ENCODE peak calls at places on chromosomes 11 and 22, in four cellular contexts. B is neuronal stem cell, E is PC-3, V is H9. K is an unnamed sample. For H3K4me1, the result is how much of the 10 kb centered on the place peaks cover.

GRCh38 chr11:116648229-116649174 is 124.3 kb downstream of the BUD13 start:
- DNase-seq in E (no peak), V (peak), B (no peak), K (no peak)

GRCh38 chr11:6194065-6194581 is 4.9 kb upstream of the OR52W1 start:
- DNase-seq in B (no peak), E (no peak), V (no peak), K (no peak)

GRCh38 chr11:63985812-63986155 is 454 bp upstream of the OTUB1 start:
- DNase-seq in B (no peak), V (no peak), E (no peak), K (no peak)

GRCh38 chr11:102940714-102941588 is 14.6 kb downstream of the MMP13 start:
- DNase-seq in E (peak), B (peak), V (peak), K (peak)

GRCh38 chr22:19117111-19117512 is 5.1 kb downstream of the DGCR2 start:
- DNase-seq in V (no peak), E (no peak), B (no peak), K (peak)

GRCh38 chr11:131204984-131205383 is 165.4 kb upstream of the NTM start:
- DNase-seq in V (no peak), E (no peak), B (no peak), K (no peak)

GRCh38 chr11:72243567-72244316 is at the start of gene PHOX2A:
- DNase-seq in E (no peak), V (peak), B (no peak), K (no peak)

GRCh38 chr11:71223081-71223405 is 29.3 kb downstream of the SHANK2 start:
- DNase-seq in V (no peak), B (no peak), E (no peak), K (no peak)

GRCh38 chr11:93921695-93922468 is 71.5 kb upstream of the VSTM5 start:
- DNase-seq in E (peak), B (peak), V (peak), K (peak)

GRCh38 chr22:37503183-37503683 is 16.0 kb downstream of the CARD10 start:
- DNase-seq in B (no peak), V (no peak), E (no peak), K (no peak)

GRCh38 chr11:21625982-21626381 is 566.9 kb upstream of the ANO5 start:
- DNase-seq in E (no peak), V (no peak), B (no peak), K (no peak)

GRCh38 chr22:50131894-50132293 is 38.6 kb upstream of the PANX2 start:
- DNase-seq in E (no peak), B (no peak), V (no peak), K (no peak)

GRCh38 chr11:122215244-122215992 is 99.4 kb upstream of the BLID start:
- DNase-seq in E (peak), V (peak), B (peak), K (peak)

GRCh38 chr11:32312865-32313403 is 122.4 kb downstream of the WT1 start:
- DNase-seq in B (no peak), E (peak), V (peak), K (peak)

GRCh38 chr11:76166314-76166713 is 40.0 kb downstream of the WNT11 start:
- DNase-seq in E (no peak), B (no peak), V (no peak), K (no peak)

GRCh38 chr11:119361056-119361787 is 14.7 kb upstream of the MFRP start:
- DNase-seq in E (peak), V (peak), B (peak), K (peak)

GRCh38 chr11:47961383-47961782 is 19.0 kb upstream of the PTPRJ start:
- DNase-seq in V (peak), E (no peak), B (no peak), K (no peak)

GRCh38 chr11:47378011-47378835 is at the start of gene SPI1:
- DNase-seq in V (no peak), E (no peak), B (no peak), K (no peak)

GRCh38 chr11:19344661-19345518 is 104.1 kb upstream of the E2F8 start:
- DNase-seq in B (peak), V (peak), E (peak), K (peak)

GRCh38 chr11:62919476-62919875 is 1.7 kb downstream of the CHRM1 start:
- DNase-seq in B (no peak), V (no peak), E (no peak), K (no peak)

GRCh38 chr11:93756748-93757147 is 15.3 kb downstream of the C11orf54 start:
- DNase-seq in E (no peak), V (no peak), B (no peak), K (no peak)

GRCh38 chr11:44680982-44681597 is 45.7 kb upstream of the TSPAN18 start:
- DNase-seq in B (no peak), V (peak), E (peak), K (peak)

GRCh38 chr11:7072401-7073028 is 16.3 kb upstream of the RBMXL2 start:
- DNase-seq in V (no peak), E (no peak), B (no peak), K (peak)

GRCh38 chr11:128686745-128687177 is 7.1 kb upstream of the FLI1 start:
- DNase-seq in V (peak), B (no peak), E (peak), K (peak)

GRCh38 chr11:5808500-5809121 is at the start of gene OR52N2:
- DNase-seq in E (peak), B (peak), V (peak), K (peak)

GRCh38 chr11:63537293-63538101 is 889 bp downstream of the PLAAT4 start:
- DNase-seq in V (no peak), B (no peak), E (no peak), K (no peak)

GRCh38 chr11:116696381-116696941 is 76.3 kb downstream of the BUD13 start:
- DNase-seq in E (peak), B (no peak), V (peak), K (no peak)

GRCh38 chr11:8597182-8597581 is 3.2 kb upstream of the STK33 start:
- DNase-seq in V (no peak), B (no peak), E (peak), K (no peak)

GRCh38 chr22:46528121-46528610 is 9.3 kb downstream of the CELSR1 start:
- DNase-seq in B (no peak), E (peak), V (no peak), K (peak)

GRCh38 chr11:61701298-61701993 is 21.3 kb downstream of the DAGLA start:
- DNase-seq in E (peak), B (no peak), V (peak), K (no peak)
- H3K4me1 ChIP-seq in E (half or more), B (under half), V (under half), K (under half)

GRCh38 chr11:29256580-29256979 is 760.2 kb downstream of the KCNA4 start:
- DNase-seq in V (no peak), E (no peak), B (no peak), K (no peak)

GRCh38 chr11:29249713-29250112 is 767.1 kb downstream of the KCNA4 start:
- DNase-seq in V (no peak), E (no peak), B (no peak), K (no peak)

GRCh38 chr11:29255401-29255800 is 761.4 kb downstream of the KCNA4 start:
- DNase-seq in V (no peak), B (no peak), E (no peak), K (no peak)

DNA sequence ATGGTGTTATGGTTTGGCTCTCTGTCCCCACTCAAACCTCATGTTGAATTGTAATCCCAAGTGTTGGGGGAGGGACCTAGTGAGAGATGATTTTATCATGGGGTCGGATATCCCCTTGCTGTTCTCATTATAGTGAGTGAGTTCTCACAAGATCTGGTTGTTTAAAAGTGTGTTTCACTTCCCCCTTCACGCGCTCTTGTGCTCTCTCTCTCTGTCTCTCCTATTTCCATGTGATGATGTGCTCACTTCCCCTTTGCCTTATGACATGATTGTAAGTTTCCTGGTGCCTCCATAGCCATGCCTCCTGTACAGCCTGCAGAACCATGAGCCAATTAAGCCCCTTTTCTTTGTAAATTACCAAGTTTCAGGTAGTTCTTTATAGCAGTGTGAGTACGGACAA is 765.1 kb downstream of the KCNA4 start:
- DNase-seq in E (no peak), V (no peak), B (no peak), K (no peak)
- H3K4me2 ChIP-seq in E (no peak), V (no peak), B (no peak), K (no peak)

DNA sequence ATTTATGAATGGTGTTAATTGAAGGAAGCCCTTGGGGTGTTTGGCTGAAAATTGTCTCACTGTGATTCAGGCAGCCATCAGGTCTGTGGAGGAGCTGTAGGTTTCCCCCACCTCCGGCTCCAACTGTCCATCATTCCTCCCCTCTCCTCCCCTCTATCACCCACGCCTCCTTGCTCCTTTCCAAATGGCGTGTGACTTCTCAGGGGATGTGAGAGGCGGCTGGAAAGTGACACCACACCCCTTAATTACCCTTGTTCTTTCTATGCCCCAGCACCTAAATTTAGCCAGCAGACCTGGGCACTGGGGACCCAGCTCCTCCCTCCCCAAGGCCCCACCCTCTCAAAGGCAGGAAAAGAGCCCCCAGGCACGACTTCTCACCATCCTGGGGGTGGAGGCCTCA is 38.1 kb upstream of the SYT7 start:
- DNase-seq in E (no peak), B (no peak), V (no peak), K (no peak)
- H3K27ac ChIP-seq in E (no peak), B (no peak), V (no peak), K (no peak)

GRCh38 chr22:30970356-30970746 is 1.3 kb downstream of the TUG1 start:
- DNase-seq in B (no peak), E (no peak), V (no peak), K (no peak)
- H3K4me1 ChIP-seq in B (under half), E (under half), V (under half), K (under half)

GRCh38 chr22:23226497-23226850 is 46.2 kb downstream of the BCR start:
- DNase-seq in B (no peak), V (no peak), E (peak), K (no peak)
- H3K4me2 ChIP-seq in B (no peak), V (no peak), E (peak), K (no peak)

DNA sequence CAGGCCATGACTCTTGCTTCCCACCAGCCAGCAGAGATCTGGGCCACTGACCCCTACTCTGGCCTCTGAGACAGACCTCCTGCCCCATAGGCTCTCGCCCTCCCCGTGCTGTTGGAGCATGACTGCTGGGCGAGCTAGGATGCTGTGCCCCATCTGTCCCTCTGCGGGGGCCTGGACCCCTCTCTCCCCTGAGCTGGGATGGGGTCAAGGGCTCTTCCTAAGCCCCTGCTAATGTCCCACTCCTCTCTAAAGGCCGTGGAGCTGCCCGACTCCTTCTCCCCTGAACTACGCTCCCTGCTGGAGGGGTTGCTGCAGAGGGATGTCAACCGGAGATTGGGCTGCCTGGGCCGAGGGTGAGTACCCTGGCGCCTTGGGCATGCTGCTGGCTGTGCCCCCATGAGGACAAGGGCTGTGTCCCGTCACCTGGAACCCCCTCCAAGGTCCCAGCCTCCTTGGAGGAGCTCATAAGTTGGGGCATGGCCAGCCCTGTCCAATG is 6.2 kb upstream of the ANKRD13D start:
- DNase-seq in V (no peak), E (no peak), B (no peak), K (no peak)
- H3K27ac ChIP-seq in V (no peak), E (no peak), B (no peak), K (no peak)

DNA sequence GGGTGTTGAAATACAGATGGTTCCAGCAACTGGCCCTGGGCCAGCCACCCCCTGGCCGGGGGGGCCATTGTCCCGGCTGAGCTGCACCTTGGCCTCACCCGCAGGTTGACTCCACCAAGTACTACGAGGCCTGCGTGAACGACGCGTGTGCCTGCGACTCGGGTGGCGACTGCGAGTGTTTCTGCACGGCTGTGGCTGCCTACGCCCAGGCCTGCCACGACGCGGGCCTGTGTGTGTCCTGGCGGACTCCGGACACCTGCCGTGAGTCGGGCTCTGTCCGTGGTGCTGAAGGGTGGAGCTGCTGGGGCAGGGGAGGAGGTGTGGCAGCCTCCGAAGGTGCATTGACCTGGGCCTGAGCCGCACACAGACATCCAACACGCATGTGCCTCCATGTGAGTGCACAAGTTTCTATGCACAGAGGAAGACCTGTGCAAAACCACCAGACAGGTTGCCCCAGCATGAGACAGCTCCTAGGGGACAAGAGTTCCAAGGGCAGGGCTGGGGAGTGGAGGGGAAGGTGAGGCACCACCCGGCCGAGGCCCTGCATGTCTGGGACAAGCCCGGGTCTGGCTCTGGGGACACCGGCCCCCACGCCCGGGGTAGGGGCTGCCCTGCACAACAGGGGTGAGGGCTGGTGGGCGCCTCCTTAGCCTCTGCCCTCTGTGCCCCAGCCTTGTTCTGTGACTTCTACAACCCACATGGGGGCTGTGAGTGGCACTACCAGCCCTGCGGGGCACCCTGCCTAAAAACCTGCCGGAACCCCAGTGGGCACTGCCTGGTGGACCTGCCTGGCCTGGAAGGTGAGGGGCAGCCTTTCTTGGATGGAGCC is 16.1 kb downstream of the MUC5B start:
- DNase-seq in V (peak), E (peak), B (no peak), K (peak)
- H3K4me1 ChIP-seq in V (under half), E (under half), B (under half), K (under half)

K was measured in hepatocyte.